ENCODE peak calls at places on chromosomes 5 and 9, in five cellular contexts. One of them, this sample, is unnamed.

GRCh38 chr5:79771387-79771786 is 81.8 kb downstream of the CMYA5 start:
- DNase-seq in Peyer's patch: no peak
- DNase-seq in HepG2: no peak
- DNase-seq in endothelial cell: no peak
- DNase-seq in frontal cortex: no peak
- DNase-seq in this sample: no peak

GRCh38 chr9:37926737-37927590 is 23.0 kb upstream of the SLC25A51 start:
- DNase-seq in Peyer's patch: no peak
- DNase-seq in HepG2: no peak
- DNase-seq in endothelial cell: no peak
- DNase-seq in frontal cortex: no peak
- DNase-seq in this sample: no peak

GRCh38 chr9:134061688-134062371 is 6.0 kb downstream of the BRD3 start:
- DNase-seq in Peyer's patch: no peak
- DNase-seq in HepG2: no peak
- DNase-seq in endothelial cell: no peak
- DNase-seq in frontal cortex: no peak
- DNase-seq in this sample: no peak

GRCh38 chr9:114276908-114277821 is 45.7 kb upstream of the ORM1 start:
- DNase-seq in Peyer's patch: no peak
- DNase-seq in HepG2: no peak
- DNase-seq in endothelial cell: no peak
- DNase-seq in frontal cortex: no peak
- DNase-seq in this sample: no peak

GRCh38 chr9:37667706-37668672 is 17.2 kb downstream of the FRMPD1 start:
- DNase-seq in Peyer's patch: no peak
- DNase-seq in HepG2: peak
- DNase-seq in endothelial cell: peak
- DNase-seq in frontal cortex: no peak
- DNase-seq in this sample: no peak

GRCh38 chr5:37495210-37495609 is 116.1 kb downstream of the WDR70 start:
- DNase-seq in Peyer's patch: no peak
- DNase-seq in HepG2: peak
- DNase-seq in endothelial cell: no peak
- DNase-seq in frontal cortex: no peak
- DNase-seq in this sample: no peak

GRCh38 chr9:27866741-27867140 is 293.5 kb upstream of the C9orf72 start:
- DNase-seq in Peyer's patch: no peak
- DNase-seq in HepG2: no peak
- DNase-seq in endothelial cell: no peak
- DNase-seq in frontal cortex: no peak
- DNase-seq in this sample: no peak

GRCh38 chr9:89592963-89593775 is 11.6 kb upstream of the GADD45G start:
- DNase-seq in Peyer's patch: no peak
- DNase-seq in HepG2: peak
- DNase-seq in endothelial cell: peak
- DNase-seq in frontal cortex: no peak
- DNase-seq in this sample: no peak

This sample was measured in GM18507.